ENCODE peak calls at places on chromosomes 11 and 22, in nine cellular contexts. Z is GM12878, T is pancreas, K is keratinocyte, A is psoas muscle, E is aorta, R is IMR-90, V is neural progenitor cell, C is upper lobe of right lung. L is an unnamed sample. For H3K36me3 and H3K27me3, the result is how much of the 10 kb centered on the place peaks cover.

GRCh38 chr11:73520358-73521061 is 77.4 kb downstream of the FAM168A start:
- DNase-seq in Z (peak), T (no peak), K (no peak), A (no peak), E (no peak), R (peak), V (no peak), C (no peak), L (no peak)

GRCh38 chr11:17224727-17225126 is 16.9 kb upstream of the PIK3C2A start:
- DNase-seq in Z (no peak), T (no peak), K (no peak), A (no peak), E (no peak), R (no peak), V (no peak), C (no peak), L (no peak)

GRCh38 chr11:32586576-32587190 is 3.1 kb downstream of the EIF3M start:
- DNase-seq in Z (no peak), T (no peak), K (no peak), A (no peak), E (no peak), R (peak), V (peak), C (no peak), L (no peak)

GRCh38 chr11:133800666-133801065 is 44.6 kb downstream of the SPATA19 start:
- DNase-seq in Z (no peak), T (no peak), K (no peak), A (no peak), E (no peak), R (no peak), V (no peak), C (no peak), L (no peak)

GRCh38 chr11:69912911-69913451 is 93.8 kb upstream of the FGF3 start:
- DNase-seq in Z (no peak), T (no peak), K (no peak), A (peak), E (peak), R (peak), V (peak), C (peak), L (no peak)

GRCh38 chr11:124656759-124657627 is 16.5 kb downstream of the SIAE start:
- DNase-seq in Z (no peak), T (no peak), K (no peak), A (no peak), E (no peak), R (peak), V (peak), C (no peak), L (no peak)

GRCh38 chr11:65136515-65137096 is 2.3 kb upstream of the SYVN1 start:
- DNase-seq in Z (no peak), T (no peak), K (no peak), A (no peak), E (no peak), R (no peak), V (no peak), C (no peak), L (no peak)

GRCh38 chr22:28884754-28885375 is 1.5 kb downstream of the ZNRF3 start:
- DNase-seq in Z (no peak), T (no peak), K (no peak), A (no peak), E (no peak), R (no peak), V (peak), C (no peak), L (no peak)

GRCh38 chr22:28413612-28414011 is 266.0 kb downstream of the TTC28 start:
- DNase-seq in Z (no peak), T (no peak), K (no peak), A (no peak), E (no peak), R (no peak), V (no peak), C (no peak), L (no peak)

GRCh38 chr11:103633037-103633788 is 403.2 kb upstream of the DDI1 start:
- DNase-seq in Z (no peak), T (no peak), K (no peak), A (no peak), E (no peak), R (peak), V (no peak), C (no peak), L (no peak)

GRCh38 chr11:2550606-2550970 is 105.8 kb downstream of the KCNQ1 start:
- DNase-seq in Z (no peak), T (peak), K (no peak), A (peak), E (peak), R (no peak), V (no peak), C (peak), L (peak)

GRCh38 chr11:108857382-108857781 is 192.5 kb downstream of the DDX10 start:
- DNase-seq in Z (no peak), T (no peak), K (no peak), A (no peak), E (no peak), R (no peak), V (peak), C (no peak), L (no peak)

GRCh38 chr11:110801328-110801727 is 89.1 kb upstream of the ARHGAP20 start:
- DNase-seq in Z (no peak), T (no peak), K (no peak), A (no peak), E (no peak), R (no peak), V (no peak), C (no peak), L (peak)

GRCh38 chr11:102260241-102260640 is 57.0 kb upstream of the BIRC3 start:
- DNase-seq in Z (no peak), T (no peak), K (no peak), A (no peak), E (no peak), R (no peak), V (peak), C (no peak), L (no peak)

GRCh38 chr22:19446603-19447387 is 716 bp downstream of the C22orf39 start:
- DNase-seq in Z (no peak), T (no peak), K (no peak), A (no peak), E (no peak), R (no peak), V (peak), C (no peak), L (no peak)

GRCh38 chr22:19449422-19449767 is 1.9 kb upstream of the C22orf39 start:
- DNase-seq in Z (no peak), T (no peak), K (no peak), A (no peak), E (no peak), R (no peak), V (no peak), C (no peak), L (no peak)

GRCh38 chr22:19447388-19448075 is at the start of gene C22orf39:
- DNase-seq in Z (peak), T (peak), K (peak), A (peak), E (peak), R (peak), V (peak), C (peak), L (peak)

GRCh38 chr22:19448739-19449421 is 1.4 kb upstream of the C22orf39 start:
- DNase-seq in Z (no peak), T (no peak), K (no peak), A (no peak), E (no peak), R (no peak), V (peak), C (no peak), L (no peak)

GRCh38 chr22:19448076-19448607 is 631 bp upstream of the C22orf39 start:
- DNase-seq in Z (no peak), T (peak), K (no peak), A (peak), E (no peak), R (peak), V (peak), C (no peak), L (no peak)
- H3K36me3 ChIP-seq in Z (under half), T (under half), K (under half), A (half or more), E (under half), R (under half), V (under half), C (under half), L (under half)

GRCh38 chr11:129974672-129975071 is 28.0 kb downstream of the PRDM10 start:
- DNase-seq in Z (no peak), T (no peak), K (no peak), A (no peak), E (no peak), R (no peak), V (no peak), C (no peak), L (no peak)

GRCh38 chr11:129976371-129976770 is 26.3 kb downstream of the PRDM10 start:
- DNase-seq in Z (no peak), T (no peak), K (no peak), A (no peak), E (no peak), R (no peak), V (no peak), C (no peak), L (no peak)

GRCh38 chr11:129975543-129975942 is 27.1 kb downstream of the PRDM10 start:
- DNase-seq in Z (no peak), T (no peak), K (no peak), A (no peak), E (no peak), R (no peak), V (no peak), C (no peak), L (no peak)

GRCh38 chr11:129980086-129980485 is 22.5 kb downstream of the PRDM10 start:
- DNase-seq in Z (no peak), T (no peak), K (no peak), A (no peak), E (no peak), R (no peak), V (no peak), C (no peak), L (no peak)

DNA sequence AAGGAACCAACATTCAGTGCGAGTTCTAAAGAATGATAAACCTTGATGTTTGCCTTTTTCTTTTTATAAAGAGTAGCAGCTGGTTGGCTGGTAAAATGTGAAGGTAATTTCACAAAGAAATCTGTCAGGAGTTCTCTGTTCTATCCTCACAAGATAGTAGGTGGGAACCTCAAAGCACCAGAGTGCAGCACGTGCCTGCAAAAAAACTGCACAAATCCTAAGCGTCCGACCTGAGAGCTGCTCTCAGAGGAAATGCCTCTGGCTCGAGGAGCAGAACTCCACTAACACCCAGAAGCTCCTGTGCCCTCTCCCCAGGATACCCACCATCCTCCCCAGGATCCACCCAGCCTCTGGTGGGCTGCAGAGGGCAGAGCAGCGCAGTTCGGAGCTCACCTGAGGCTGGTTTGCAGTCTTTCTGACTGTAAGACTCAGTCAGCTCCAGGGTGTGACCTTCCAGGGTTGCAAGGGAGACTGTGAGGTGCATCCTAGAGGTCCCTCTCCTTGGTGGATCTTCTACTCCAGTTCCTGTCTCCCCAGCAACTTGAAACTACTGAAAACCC is 23.5 kb downstream of the PRDM10 start:
- DNase-seq in Z (no peak), T (no peak), K (no peak), A (no peak), E (no peak), R (no peak), V (no peak), C (no peak), L (no peak)
- H3K27me3 ChIP-seq in Z (under half), T (under half), K (under half), A (under half), E (under half), R (under half), V (under half), C (under half), L (under half)

DNA sequence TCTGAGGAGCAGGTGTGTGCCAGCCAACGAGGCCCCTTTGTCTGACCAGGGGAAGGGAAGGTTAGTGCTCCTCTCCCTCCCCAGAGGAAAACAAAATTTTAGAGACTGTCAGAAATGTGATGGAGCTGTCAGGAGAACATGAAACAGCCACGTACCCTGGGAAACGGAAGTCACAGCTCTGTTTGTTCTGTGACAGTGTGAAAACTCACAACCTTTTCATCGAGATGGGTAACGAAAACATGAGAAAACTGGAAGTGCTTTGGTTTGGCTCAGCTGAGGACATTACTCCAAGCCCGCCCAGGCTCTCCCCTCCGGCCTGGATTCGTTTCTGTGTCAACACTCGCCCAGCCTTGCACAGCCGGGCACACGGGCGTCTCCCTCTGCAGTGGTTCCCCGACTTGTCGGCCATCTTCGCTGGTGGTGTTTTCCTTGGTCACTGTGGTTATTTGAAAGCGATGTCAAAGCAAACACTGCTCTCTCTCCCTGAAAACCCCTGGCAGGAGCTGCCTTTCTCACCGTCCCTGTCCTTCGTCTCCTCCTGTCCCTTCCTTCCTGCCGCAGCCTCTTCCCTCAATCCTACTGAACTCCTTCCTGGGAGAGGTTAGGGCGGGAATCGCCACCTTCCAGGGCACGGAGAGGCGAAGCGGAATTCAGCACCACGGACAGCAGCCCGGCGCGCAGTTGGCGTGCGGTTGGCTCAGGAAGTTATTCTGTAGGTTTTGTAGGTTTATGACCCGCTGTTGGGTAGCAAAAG is 12.9 kb upstream of the RPS19BP1 start:
- DNase-seq in Z (no peak), T (no peak), K (no peak), A (peak), E (peak), R (no peak), V (peak), C (no peak), L (no peak)
- H3K27ac ChIP-seq in Z (no peak), T (no peak), K (no peak), A (no peak), E (no peak), R (no peak), V (no peak), C (no peak), L (no peak)

DNA sequence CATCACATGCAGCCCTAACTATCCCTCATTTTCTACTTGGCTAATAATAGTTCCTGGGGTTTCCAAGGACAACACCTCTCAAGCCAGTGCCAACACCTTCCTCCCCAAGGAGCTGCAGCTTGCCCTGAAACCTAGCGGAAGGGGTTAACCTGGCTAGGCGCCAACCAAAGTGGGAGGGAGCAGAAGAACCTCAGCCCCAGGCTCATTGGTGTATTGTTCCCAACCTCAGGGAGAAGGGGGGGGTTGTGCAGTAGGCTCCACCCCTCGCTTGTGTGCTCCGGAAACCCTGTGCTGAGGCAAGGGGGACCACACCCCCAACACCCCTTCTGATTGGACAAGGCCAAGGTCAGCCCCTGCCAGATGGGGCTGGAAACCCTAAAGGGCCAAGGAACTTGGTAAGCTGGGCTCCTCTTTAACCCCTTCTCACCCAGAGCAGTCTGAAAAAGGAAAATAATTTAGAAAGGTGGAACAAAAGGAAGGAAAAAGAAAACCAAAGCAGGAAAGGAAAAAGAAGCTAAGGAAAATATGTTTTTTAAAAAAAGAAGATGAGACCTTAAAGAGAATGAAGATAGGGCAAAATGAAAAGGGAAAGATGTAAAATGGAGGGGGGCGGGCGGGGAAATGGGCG is 2.5 kb downstream of the MTA2 start:
- DNase-seq in Z (peak), T (peak), K (peak), A (peak), E (peak), R (peak), V (peak), C (peak), L (peak)
- H3K36me3 ChIP-seq in Z (under half), T (under half), K (under half), A (half or more), E (under half), R (under half), V (under half), C (under half), L (half or more)

GRCh38 chr11:72242141-72242540 is 1.8 kb downstream of the PHOX2A start:
- DNase-seq in Z (no peak), T (no peak), K (no peak), A (no peak), E (no peak), R (no peak), V (no peak), C (no peak), L (no peak)

GRCh38 chr11:72245232-72245816 is 1.3 kb upstream of the PHOX2A start:
- DNase-seq in Z (no peak), T (no peak), K (no peak), A (no peak), E (no peak), R (no peak), V (no peak), C (peak), L (no peak)

GRCh38 chr11:72243567-72244316 is at the start of gene PHOX2A:
- DNase-seq in Z (no peak), T (no peak), K (no peak), A (no peak), E (peak), R (no peak), V (peak), C (peak), L (no peak)

GRCh38 chr11:72243173-72243566 is 806 bp downstream of the PHOX2A start:
- DNase-seq in Z (no peak), T (no peak), K (no peak), A (no peak), E (peak), R (no peak), V (no peak), C (peak), L (no peak)

DNA sequence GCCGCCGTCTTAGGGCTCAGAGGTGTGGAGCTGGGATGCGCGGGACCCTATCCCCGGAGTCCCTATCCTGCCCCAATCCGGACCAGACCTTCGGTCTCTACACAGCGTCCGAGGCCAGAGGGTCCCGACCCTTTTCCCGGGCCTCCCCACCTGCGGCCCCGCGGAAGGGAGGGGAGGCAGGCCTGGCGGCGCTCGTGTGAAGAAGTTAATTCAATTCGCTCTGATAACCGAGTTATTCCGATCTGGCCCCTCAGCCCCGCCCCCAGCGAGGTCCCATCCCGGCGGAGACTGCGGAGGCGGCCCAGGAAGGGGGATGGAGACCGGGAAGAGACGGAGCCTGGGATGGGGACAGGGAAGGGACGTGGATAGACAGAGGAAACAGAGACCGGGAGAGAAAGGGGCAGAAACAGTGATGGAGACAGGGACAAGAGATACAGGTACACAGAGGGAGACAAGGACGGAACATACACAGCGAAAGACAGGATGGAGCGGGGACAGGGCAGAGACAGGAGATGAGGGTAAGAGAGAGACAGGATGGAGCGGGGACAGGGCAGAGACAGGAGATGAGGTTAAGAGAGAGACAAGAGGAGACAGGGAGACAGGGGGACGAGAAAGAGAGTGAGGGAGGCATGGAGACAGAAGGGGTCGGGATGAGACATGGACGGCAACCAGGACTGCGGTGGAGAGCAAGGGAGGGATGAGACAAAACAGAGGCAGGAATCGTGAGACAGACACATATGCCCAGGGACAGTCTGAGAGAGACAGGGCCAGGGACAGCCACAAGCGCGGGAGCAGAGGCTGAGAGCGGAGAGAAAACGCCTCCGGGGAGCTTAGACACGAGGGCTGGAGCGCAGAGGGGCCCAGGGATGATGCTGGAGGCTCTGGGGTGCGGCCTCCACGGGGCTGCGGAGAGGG is 598 bp upstream of the PHOX2A start:
- DNase-seq in Z (no peak), T (no peak), K (no peak), A (no peak), E (peak), R (no peak), V (peak), C (peak), L (no peak)
- H3K27me3 ChIP-seq in Z (under half), T (under half), K (half or more), A (under half), E (under half), R (half or more), V (half or more), C (half or more), L (half or more)

GRCh38 chr11:6472934-6473333 is 807 bp downstream of the TRIM3 start:
- DNase-seq in Z (no peak), T (no peak), K (no peak), A (no peak), E (no peak), R (no peak), V (no peak), C (no peak), L (no peak)

GRCh38 chr11:6473481-6474422 is at the start of gene TRIM3:
- DNase-seq in Z (no peak), T (peak), K (peak), A (peak), E (peak), R (peak), V (peak), C (peak), L (peak)

GRCh38 chr11:6474423-6474792 is 667 bp upstream of the TRIM3 start:
- DNase-seq in Z (no peak), T (no peak), K (no peak), A (no peak), E (no peak), R (no peak), V (no peak), C (no peak), L (no peak)

GRCh38 chr11:6468712-6469495 is 4.8 kb downstream of the TRIM3 start:
- DNase-seq in Z (peak), T (peak), K (peak), A (peak), E (peak), R (peak), V (peak), C (peak), L (peak)

DNA sequence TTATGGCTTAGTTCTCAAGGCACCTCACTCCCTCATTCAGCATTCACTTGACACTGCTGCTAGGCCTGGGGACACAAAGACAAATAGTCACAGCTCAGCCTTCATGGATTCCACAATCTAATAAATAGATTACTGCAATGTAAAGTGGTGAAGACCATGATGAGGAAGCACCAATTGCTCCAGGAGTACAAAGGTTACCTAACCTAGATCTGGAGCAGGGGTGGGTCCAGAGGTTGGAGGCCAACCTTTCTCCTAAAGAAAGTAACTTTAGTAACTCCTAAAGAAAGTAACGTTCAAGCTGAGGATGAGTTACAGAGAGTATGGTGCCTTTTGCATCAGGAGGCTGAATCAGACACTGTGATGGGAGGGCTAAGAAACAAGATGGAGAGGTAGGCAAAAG is 4.1 kb downstream of the TRIM3 start:
- DNase-seq in Z (no peak), T (no peak), K (no peak), A (no peak), E (no peak), R (no peak), V (no peak), C (no peak), L (no peak)
- H3K27ac ChIP-seq in Z (peak), T (peak), K (no peak), A (peak), E (no peak), R (no peak), V (no peak), C (peak), L (peak)

GRCh38 chr11:63905179-63905578 is 11.8 kb downstream of the RCOR2 start:
- DNase-seq in Z (no peak), T (no peak), K (no peak), A (no peak), E (no peak), R (peak), V (no peak), C (no peak), L (no peak)
- H3K36me3 ChIP-seq in Z (under half), T (under half), K (half or more), A (half or more), E (under half), R (half or more), V (under half), C (half or more), L (under half)